ENCODE peak calls at places on chromosomes 16 and 17, in seven cellular contexts. B is H9, X is hepatocyte, H is endodermal cell, K is body of pancreas, C is neural progenitor cell, Z is esophagus squamous epithelium. O is an unnamed sample.
A peak's percentile ranks its signal among the peaks of the same experiment; 100 is the strongest.

GRCh38 chr17:73203788-73204479 is 11.1 kb downstream of the COG1 start:
- DNase-seq in K (no peak), H (no peak), C (no peak), B (no peak), Z (no peak), X (no peak), O (no peak)

GRCh38 chr17:39164675-39165143 is 1.3 kb downstream of the ARL5C start:
- DNase-seq in B (peak; percentile 99), C (peak; percentile 93), H (peak; percentile 99), X (peak; percentile 81), Z (no peak), K (peak; percentile 90), O (peak; percentile 82)

GRCh38 chr17:27567563-27567859 is 63.5 kb upstream of the LGALS9 start:
- DNase-seq in B (no peak), K (peak; percentile 48), Z (no peak), H (no peak), C (no peak), X (no peak), O (peak; percentile 37)

GRCh38 chr17:2690165-2691068 is 21.1 kb downstream of the CLUH start:
- DNase-seq in H (peak; percentile 51), Z (no peak), C (no peak), K (no peak), X (peak; percentile 6), B (peak; percentile 44), O (peak; percentile 16)

GRCh38 chr16:31333686-31334649 is 21.0 kb upstream of the ITGAX start:
- DNase-seq in K (no peak), Z (no peak), H (peak; percentile 86), C (peak; percentile 43), B (peak; percentile 61), X (peak; percentile 45), O (peak; percentile 41)

GRCh38 chr17:54948380-54948779 is 20.1 kb downstream of the COX11 start:
- DNase-seq in K (no peak), C (no peak), X (no peak), B (no peak), H (no peak), Z (no peak), O (no peak)

GRCh38 chr16:3774819-3775218 is 57.5 kb upstream of the TRAP1 start:
- DNase-seq in B (no peak), Z (no peak), H (no peak), X (no peak), K (no peak), C (no peak), O (no peak)

GRCh38 chr17:1695365-1695764 is 10.7 kb upstream of the PRPF8 start:
- DNase-seq in K (no peak), C (no peak), X (no peak), Z (no peak), H (no peak), B (no peak), O (no peak)

GRCh38 chr16:27475561-27475960 is 73.6 kb downstream of the IL21R start:
- DNase-seq in K (no peak), B (no peak), C (no peak), Z (no peak), H (no peak), X (no peak), O (no peak)

GRCh38 chr17:2343421-2343820 is 6.1 kb downstream of the SGSM2 start:
- DNase-seq in X (no peak), H (no peak), Z (no peak), K (no peak), B (no peak), C (no peak), O (no peak)

GRCh38 chr17:61556224-61557188 is 34.5 kb downstream of the NACA2 start:
- DNase-seq in Z (no peak), X (no peak), K (no peak), C (no peak), H (no peak), B (no peak), O (no peak)

DNA sequence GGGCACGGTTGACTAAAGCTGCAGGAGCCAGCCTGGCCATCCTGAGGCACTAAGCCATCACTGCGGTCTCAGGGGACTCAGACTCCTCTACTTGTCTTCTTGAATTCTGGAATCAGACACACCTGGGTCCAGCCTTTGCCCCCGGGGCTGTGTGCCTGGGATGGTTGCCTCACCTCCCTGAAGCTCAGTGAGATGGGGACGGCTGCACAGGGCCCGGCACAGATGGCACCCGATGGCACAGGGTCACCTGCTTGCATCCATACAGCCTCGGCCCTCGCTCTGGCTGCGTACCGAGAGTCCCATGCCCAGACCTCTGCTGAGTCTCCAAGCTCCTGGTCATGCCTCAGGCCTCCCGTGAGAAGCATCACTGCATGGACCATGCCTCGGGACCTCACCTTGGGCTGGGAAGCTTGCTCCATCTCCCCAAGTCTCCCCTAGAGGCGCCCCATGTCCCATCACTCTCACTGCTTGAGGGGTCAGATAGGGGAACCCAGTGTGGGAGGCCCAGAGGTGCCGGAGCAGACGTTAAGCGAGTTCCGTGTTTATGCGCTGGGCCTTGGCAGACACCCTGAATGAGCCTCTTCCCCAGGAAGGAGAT is 316.3 kb downstream of the SEC14L1 start:
- DNase-seq in K (no peak), X (no peak), Z (no peak), H (no peak), C (no peak), B (no peak), O (no peak)
- TF ChIP-seq CTCF in K (no peak), X (no peak), Z (no peak), H (no peak), C (no peak), B (no peak), O (no peak)

GRCh38 chr17:37194208-37194607 is 181.6 kb upstream of the C17orf78 start:
- DNase-seq in B (no peak), C (peak; percentile 15), X (no peak), K (no peak), Z (no peak), H (no peak), O (no peak)

GRCh38 chr17:37188157-37188556 is 187.6 kb upstream of the C17orf78 start:
- DNase-seq in B (no peak), Z (no peak), H (no peak), C (no peak), K (no peak), X (no peak), O (no peak)

GRCh38 chr17:37191219-37191618 is 184.6 kb upstream of the C17orf78 start:
- DNase-seq in C (no peak), Z (no peak), X (no peak), K (no peak), H (no peak), B (no peak), O (no peak)

GRCh38 chr17:37187262-37187661 is 188.5 kb upstream of the C17orf78 start:
- DNase-seq in C (no peak), H (no peak), X (peak; percentile 17), K (no peak), Z (no peak), B (no peak), O (no peak)

GRCh38 chr17:37190493-37190892 is 185.3 kb upstream of the C17orf78 start:
- DNase-seq in C (no peak), K (no peak), B (no peak), H (no peak), Z (no peak), X (no peak), O (no peak)
- H3K27ac ChIP-seq in C (no peak overlapping the region), K (no peak overlapping the region), B (no peak overlapping the region), H (no peak overlapping the region), Z (no peak overlapping the region), X (no peak overlapping the region), O (no peak overlapping the region)

GRCh38 chr17:36205637-36206458 is 5.0 kb upstream of the CCL4L2 start:
- DNase-seq in K (no peak), Z (no peak), H (peak; percentile 28), C (no peak), X (no peak), B (no peak), O (no peak)
- H3K4me1 ChIP-seq in K (peaks cover 15% of the 10 kb centered on the region), Z (no peaks in the 10 kb centered on the region), H (no peaks in the 10 kb centered on the region), C (peaks cover 6% of the 10 kb centered on the region), X (no peaks in the 10 kb centered on the region), B (no peaks in the 10 kb centered on the region), O (peaks cover 10% of the 10 kb centered on the region)

DNA sequence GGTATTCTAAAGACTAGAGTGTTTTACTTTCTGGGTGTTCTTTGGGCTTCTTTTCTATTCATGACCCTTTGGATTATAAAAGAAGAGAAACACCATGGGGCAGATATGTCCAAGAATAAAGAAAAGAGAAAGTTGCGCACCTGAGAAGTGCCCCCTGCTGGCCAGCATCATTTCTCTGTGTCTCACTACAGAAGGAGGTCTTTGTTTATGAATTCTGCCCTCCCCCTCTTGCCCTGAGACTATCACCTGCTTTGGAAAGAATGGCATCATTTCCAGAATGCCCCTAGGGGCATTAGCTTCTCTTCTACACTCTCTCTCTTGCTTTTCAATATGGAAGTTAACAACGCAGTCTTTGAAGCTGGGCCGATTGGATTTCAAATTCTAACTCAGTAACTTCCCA is 45.0 kb downstream of the CDH13 start:
- DNase-seq in C (peak; percentile 8), H (no peak), K (no peak), B (no peak), Z (no peak), X (no peak), O (no peak)
- TF ChIP-seq CTCF in C (peak; percentile 53), H (peak; percentile 77), K (no peak), B (peak; percentile 68), Z (peak; percentile 23), X (peak; percentile 15), O (no peak)

GRCh38 chr16:86020971-86021370 is 122.0 kb downstream of the IRF8 start:
- DNase-seq in X (no peak), K (no peak), H (no peak), Z (no peak), C (no peak), B (no peak), O (no peak)

GRCh38 chr16:86019446-86020047 is 120.6 kb downstream of the IRF8 start:
- DNase-seq in C (peak; percentile 60), Z (no peak), H (peak; percentile 86), B (peak; percentile 66), X (no peak), K (no peak), O (peak; percentile 31)

GRCh38 chr16:86016201-86016965 is 117.4 kb downstream of the IRF8 start:
- DNase-seq in Z (no peak), B (peak; percentile 69), K (peak; percentile 36), C (peak; percentile 72), H (peak; percentile 82), X (peak; percentile 77), O (peak; percentile 54)

GRCh38 chr16:86015606-86016005 is 116.6 kb downstream of the IRF8 start:
- DNase-seq in K (no peak), X (no peak), Z (no peak), C (no peak), H (peak; percentile 23), B (no peak), O (no peak)

DNA sequence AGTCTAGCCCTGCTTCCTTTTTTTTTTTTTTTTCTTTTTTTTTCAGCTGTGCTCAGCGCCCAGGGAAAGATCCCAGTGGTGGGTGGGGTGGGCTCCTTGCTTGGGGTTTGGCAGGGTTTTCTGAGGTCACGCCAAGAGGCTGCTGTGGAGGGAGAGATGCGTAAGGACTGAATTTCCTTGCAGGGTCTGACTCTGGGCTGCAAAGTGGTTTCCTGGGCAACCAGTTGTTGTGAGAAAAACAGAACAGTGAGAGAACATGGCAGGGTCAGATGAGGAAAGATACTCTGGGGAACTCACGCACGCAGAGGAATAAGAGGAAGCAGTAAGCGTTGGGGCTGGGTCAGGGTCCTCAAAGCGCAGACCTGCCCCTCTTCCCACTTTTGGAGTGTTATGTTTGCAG is 119.5 kb downstream of the IRF8 start:
- DNase-seq in H (peak; percentile 34), X (peak; percentile 64), B (no peak), C (no peak), K (no peak), Z (no peak), O (no peak)
- H3K27ac ChIP-seq in H (no peak overlapping the region), X (no peak overlapping the region), B (no peak overlapping the region), C (no peak overlapping the region), K (no peak overlapping the region), Z (peak overlapping the region; percentile 54), O (no peak overlapping the region)

O was measured in testis.